ENCODE peak calls at places on chromosomes 2 and 18, in six cellular contexts. B is neuronal stem cell, X is fibroblast of lung, I is osteoblast, P is neural progenitor cell, O is hepatocyte. U is an unnamed sample.

GRCh38 chr2:118539290-118539689 is 308.2 kb downstream of the EN1 start:
- DNase-seq in X (peak; percentile 44), I (no peak), B (no peak), O (peak; percentile 46), P (peak; percentile 31), U (peak; percentile 75)

GRCh38 chr2:21866316-21866715 is 742.5 kb downstream of the TDRD15 start:
- DNase-seq in X (no peak), P (no peak), I (no peak), B (no peak), O (no peak), U (no peak)

GRCh38 chr2:233295891-233296290 is 11.7 kb upstream of the SAG start:
- DNase-seq in I (no peak), O (no peak), X (no peak), B (no peak), P (no peak), U (no peak)

GRCh38 chr18:56721491-56721890 is 70.3 kb downstream of the WDR7 start:
- DNase-seq in B (no peak), X (peak; percentile 20), O (no peak), P (no peak), I (no peak), U (no peak)

GRCh38 chr2:70919672-70920366 is 15.9 kb upstream of the ATP6V1B1 start:
- DNase-seq in X (peak; percentile 56), B (peak; percentile 83), O (peak; percentile 85), P (peak; percentile 91), I (peak; percentile 93), U (peak; percentile 83)

GRCh38 chr2:157319795-157320194 is 5.8 kb downstream of the ERMN start:
- DNase-seq in I (no peak), P (no peak), B (no peak), X (no peak), O (no peak), U (no peak)

GRCh38 chr2:186575302-186575701 is 14.6 kb upstream of the ITGAV start:
- DNase-seq in B (no peak), X (peak; percentile 99), I (peak; percentile 92), P (no peak), O (peak; percentile 92), U (peak; percentile 99)

GRCh38 chr2:241767464-241768250 is 9.0 kb upstream of the GAL3ST2 start:
- DNase-seq in P (no peak), X (no peak), O (no peak), B (no peak), I (peak; percentile 77), U (no peak)

GRCh38 chr18:63997041-63997440 is 27.2 kb downstream of the SERPINB8 start:
- DNase-seq in O (peak; percentile 34), I (no peak), X (peak; percentile 8), B (no peak), P (no peak), U (peak; percentile 20)

GRCh38 chr18:3323900-3324299 is 62.0 kb downstream of the MYL12B start:
- DNase-seq in O (no peak), P (no peak), B (no peak), I (no peak), X (peak; percentile 62), U (peak; percentile 20)

GRCh38 chr2:237532225-237532624 is 34.1 kb upstream of the PRLH start:
- DNase-seq in I (peak; percentile 76), P (no peak), B (no peak), O (no peak), X (no peak), U (no peak)

DNA sequence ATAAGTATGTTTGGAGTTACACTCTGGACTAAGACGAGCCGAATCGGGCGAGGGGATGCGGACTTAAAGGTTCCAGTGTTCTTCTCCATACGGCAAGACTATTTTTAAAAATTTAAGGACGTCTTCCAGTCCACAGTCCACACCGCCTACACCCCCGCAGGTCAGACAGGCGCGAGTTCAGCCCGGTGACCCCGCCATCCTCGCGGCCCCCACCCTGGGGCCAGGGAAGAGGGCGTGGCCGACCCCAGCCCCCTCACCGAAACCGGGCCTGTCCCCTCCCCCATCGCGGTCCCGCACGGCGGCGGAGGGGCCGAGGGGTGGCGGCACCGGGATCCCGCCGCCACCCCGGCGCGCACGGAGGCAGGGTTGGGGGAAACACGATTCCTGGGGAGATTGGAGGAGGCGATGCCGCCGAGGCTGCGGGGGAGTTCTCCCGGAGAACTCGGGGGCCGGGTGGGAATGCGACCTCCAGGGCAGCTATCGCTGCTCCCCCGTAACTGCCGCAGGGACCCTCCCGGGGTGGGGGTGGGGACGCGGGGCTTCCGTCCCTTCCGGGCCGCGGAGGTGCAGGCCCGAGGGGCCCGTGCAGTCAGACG is 24.6 kb upstream of the SMAD7 start:
- DNase-seq in O (no peak), B (no peak), X (no peak), I (peak; percentile 83), P (peak; percentile 50), U (peak; percentile 30)
- H2AFZ ChIP-seq in O (peak overlapping the region; percentile 86), B (peak overlapping the region; percentile 96), X (peak overlapping the region; percentile 38), I (peak overlapping the region; percentile 88), P (peak overlapping the region; percentile 96), U (peak overlapping the region; percentile 65)

DNA sequence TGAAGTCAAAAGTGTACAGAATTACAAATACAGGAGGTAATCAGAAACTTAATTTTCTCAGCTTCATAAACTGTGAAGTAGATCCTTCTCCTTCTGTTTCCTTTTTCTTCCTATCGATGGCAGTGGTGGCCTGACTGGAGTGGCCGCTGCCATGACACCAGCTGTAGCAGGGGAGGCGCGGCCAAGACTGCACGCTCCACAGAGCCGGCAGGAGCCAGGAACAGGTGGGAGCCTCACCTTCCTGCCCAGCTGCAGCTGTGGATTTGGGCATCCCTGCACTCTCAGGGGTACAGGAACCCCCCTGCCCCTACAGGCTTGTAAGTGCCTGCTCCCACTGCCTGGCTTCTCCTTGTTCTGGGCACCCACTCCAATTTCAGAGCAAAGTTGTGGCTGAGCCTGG is 76.1 kb downstream of the EPB41L3 start:
- DNase-seq in O (no peak), B (no peak), I (no peak), X (no peak), P (no peak), U (no peak)
- H2AFZ ChIP-seq in O (no peak overlapping the region), B (no peak overlapping the region), I (no peak overlapping the region), X (no peak overlapping the region), P (no peak overlapping the region), U (no peak overlapping the region)

DNA sequence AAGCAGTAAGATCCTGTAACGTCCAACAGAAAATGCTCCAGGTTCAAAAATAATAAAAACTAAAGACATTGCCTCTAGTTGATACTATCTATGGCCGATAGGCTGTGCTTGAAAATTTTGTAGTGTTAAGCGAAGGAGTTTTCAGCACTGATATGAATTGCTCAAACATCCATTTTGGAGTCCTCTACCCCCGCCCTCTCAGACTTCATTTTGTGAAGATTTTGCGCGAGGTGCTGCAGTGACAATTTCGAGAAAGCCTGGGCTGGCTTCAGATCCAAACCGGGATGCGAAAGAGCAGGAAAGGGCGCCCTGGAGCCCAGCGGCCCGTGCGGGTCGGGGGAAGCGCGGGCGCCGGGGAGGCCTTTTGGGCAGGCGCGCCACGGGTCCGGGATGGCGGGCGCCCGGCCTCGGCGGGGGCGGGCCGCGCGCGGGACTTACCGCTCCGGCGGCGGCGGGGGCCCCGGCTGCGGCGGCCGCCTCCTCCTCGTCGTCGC is 1.8 kb downstream of the SP3 start:
- DNase-seq in X (peak; percentile 72), O (peak; percentile 73), P (no peak), B (no peak), I (peak; percentile 90), U (peak; percentile 93)
- H2AFZ ChIP-seq in X (no peak overlapping the region), O (no peak overlapping the region), P (no peak overlapping the region), B (peak overlapping the region; percentile 89), I (peak overlapping the region; percentile 76), U (peak overlapping the region; percentile 65)

DNA sequence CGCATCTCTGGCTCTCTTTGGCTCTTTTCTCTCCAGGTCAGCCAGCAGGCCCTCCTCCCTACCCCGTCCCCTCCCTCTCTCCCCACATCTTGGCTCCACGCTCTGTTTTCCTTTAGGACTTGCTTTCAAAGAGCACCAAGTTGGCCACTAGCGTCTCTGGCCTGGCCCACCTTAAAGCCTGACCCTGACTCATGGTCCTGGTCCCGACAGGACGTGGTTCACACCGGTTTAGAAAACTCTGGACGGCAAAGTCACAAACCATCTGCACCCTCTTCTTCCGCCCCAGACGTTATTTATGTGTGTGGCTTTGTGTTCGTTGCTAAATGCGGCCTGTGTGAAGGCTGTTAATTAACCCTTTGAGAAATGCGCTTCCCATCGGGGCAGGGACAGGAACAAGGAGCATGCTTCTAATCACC is 169.0 kb upstream of the HAAO start:
- DNase-seq in O (no peak), B (no peak), X (peak; percentile 46), I (peak; percentile 14), P (peak; percentile 61), U (no peak)
- H2AFZ ChIP-seq in O (no peak overlapping the region), B (peak overlapping the region; percentile 85), X (peak overlapping the region; percentile 39), I (peak overlapping the region; percentile 60), P (peak overlapping the region; percentile 94), U (peak overlapping the region; percentile 29)

DNA sequence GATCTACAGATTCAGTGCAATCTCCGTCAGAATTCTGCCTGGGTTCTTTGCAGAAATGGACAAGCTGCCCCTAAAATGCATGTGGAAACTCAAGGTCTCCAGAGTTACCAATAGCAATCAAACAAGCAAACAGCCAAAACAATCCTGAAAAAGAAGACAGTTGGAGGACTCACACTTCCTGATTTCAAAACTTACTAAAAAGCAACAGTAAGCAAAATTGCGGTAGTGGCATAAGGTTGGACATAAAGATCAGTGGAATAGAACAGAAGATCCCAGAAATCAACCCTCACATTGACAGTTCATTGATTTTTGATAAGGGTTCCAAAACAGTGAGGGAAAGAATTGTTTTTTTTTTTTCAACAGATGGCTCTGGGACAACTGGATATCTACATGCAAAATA is 59.7 kb downstream of the NPPC start:
- DNase-seq in X (no peak), O (no peak), B (no peak), P (no peak), I (no peak), U (no peak)
- H2AFZ ChIP-seq in X (no peak overlapping the region), O (no peak overlapping the region), B (no peak overlapping the region), P (no peak overlapping the region), I (no peak overlapping the region), U (no peak overlapping the region)

GRCh38 chr2:9952286-9952737 is 819 bp downstream of the GRHL1 start:
- DNase-seq in I (no peak), B (no peak), P (no peak), O (no peak), X (no peak), U (no peak)

GRCh38 chr2:9950521-9951271 is 797 bp upstream of the GRHL1 start:
- DNase-seq in B (peak; percentile 43), I (no peak), O (peak; percentile 74), P (peak; percentile 74), X (peak; percentile 18), U (peak; percentile 62)

GRCh38 chr2:9952856-9953503 is 1.5 kb downstream of the GRHL1 start:
- DNase-seq in O (no peak), I (no peak), P (no peak), X (no peak), B (no peak), U (no peak)

GRCh38 chr2:9951272-9951521 is 296 bp upstream of the GRHL1 start:
- DNase-seq in O (no peak), P (no peak), B (no peak), I (no peak), X (no peak), U (no peak)

DNA sequence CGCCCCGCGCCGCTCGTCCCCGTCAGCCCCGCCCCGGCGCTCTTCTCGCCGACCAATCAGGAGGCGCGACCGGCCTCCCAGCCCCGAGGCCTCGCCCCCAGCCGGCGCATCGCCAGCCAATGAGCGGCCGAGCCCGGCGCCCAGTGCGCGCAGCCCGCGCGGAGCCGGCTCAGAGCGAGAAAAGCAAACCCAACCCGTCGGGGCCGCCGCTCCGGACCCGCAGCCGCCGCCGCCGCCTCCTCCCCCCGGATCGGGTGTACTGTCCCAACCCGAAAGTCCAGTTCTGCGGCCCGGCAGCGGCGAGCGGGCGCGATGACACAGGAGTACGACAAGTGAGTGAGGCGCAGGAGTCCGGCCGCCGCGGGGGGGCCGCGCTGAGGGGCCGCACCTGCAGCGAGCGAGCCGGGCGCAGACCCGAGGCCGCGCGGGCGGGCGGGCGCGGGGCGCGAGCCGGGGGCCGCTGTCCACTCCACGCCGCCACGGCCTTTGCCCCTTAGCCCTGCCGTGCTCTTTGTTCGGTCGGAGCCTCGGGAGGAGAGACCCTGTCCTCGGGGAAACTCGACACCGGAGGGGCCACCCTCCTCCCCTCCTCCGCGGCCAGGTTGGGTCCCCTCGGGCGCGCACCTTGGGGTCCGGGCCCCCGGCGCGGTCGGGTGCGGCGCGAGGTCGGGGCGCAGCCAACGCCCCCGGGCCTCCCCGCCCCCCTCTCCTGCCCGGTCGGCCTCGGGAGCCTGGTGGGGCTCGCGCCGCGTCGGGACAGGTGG is at the start of gene GRHL1:
- DNase-seq in B (peak; percentile 93), P (peak; percentile 98), O (peak; percentile 98), X (peak; percentile 83), I (peak; percentile 100), U (peak; percentile 98)
- H2AFZ ChIP-seq in B (peak within 1 kb of the TSS; percentile 99), P (peak within 1 kb of the TSS; percentile 99), O (peak within 1 kb of the TSS; percentile 93), X (peak within 1 kb of the TSS; percentile 16), I (peak within 1 kb of the TSS; percentile 84), U (peak within 1 kb of the TSS; percentile 81)